ENCODE peak calls at places on chromosomes 3 and 15, in seven cellular contexts. L is SK-N-SH, D is H1, O is endothelial cell of umbilical vein, Q is HepG2, B is K562, N is HCT116. Z is an unnamed sample. For H3K79me2, the result is how much of the 10 kb centered on the place peaks cover.

GRCh38 chr3:149894211-149894610 is 76.5 kb downstream of the PFN2 start:
- DNase-seq in O (no peak), N (no peak), L (no peak), D (no peak), Q (no peak), B (no peak), Z (no peak)

GRCh38 chr3:106212658-106213222 is 343.9 kb upstream of the CBLB start:
- DNase-seq in L (no peak), O (no peak), B (no peak), D (no peak), N (no peak), Q (no peak), Z (no peak)

GRCh38 chr3:136630911-136631310 is 121.3 kb downstream of the STAG1 start:
- DNase-seq in B (no peak), N (no peak), L (no peak), Q (no peak), O (no peak), D (no peak), Z (no peak)

GRCh38 chr15:84819291-84819768 is 2.2 kb downstream of the ALPK3 start:
- DNase-seq in L (peak), D (no peak), O (peak), Q (peak), N (no peak), B (no peak), Z (no peak)

GRCh38 chr3:58175429-58176184 is 35.2 kb downstream of the DNASE1L3 start:
- DNase-seq in Q (peak), N (no peak), D (peak), B (no peak), L (no peak), O (peak), Z (no peak)

GRCh38 chr15:68584704-68585573 is 6.1 kb downstream of the CORO2B start:
- DNase-seq in Q (no peak), B (no peak), L (no peak), D (no peak), N (no peak), O (no peak), Z (no peak)

GRCh38 chr3:134660046-134660441 is 9.2 kb upstream of the KY start:
- DNase-seq in N (no peak), L (no peak), Q (no peak), O (no peak), D (no peak), B (no peak), Z (no peak)

GRCh38 chr3:194852836-194853508 is 167.3 kb downstream of the FAM43A start:
- DNase-seq in D (no peak), N (no peak), O (no peak), B (no peak), Q (no peak), L (no peak), Z (no peak)

GRCh38 chr15:27214032-27214431 is 243.1 kb downstream of the GABRG3 start:
- DNase-seq in N (no peak), O (no peak), B (no peak), Q (no peak), L (no peak), D (no peak), Z (no peak)

GRCh38 chr3:38121832-38122461 is 15.0 kb downstream of the ACAA1 start:
- DNase-seq in Q (no peak), D (no peak), O (no peak), N (no peak), L (no peak), B (no peak), Z (no peak)

GRCh38 chr3:132253262-132253878 is 63.8 kb upstream of the ACP3 start:
- DNase-seq in O (peak), Q (peak), D (no peak), N (peak), L (peak), B (peak), Z (no peak)

GRCh38 chr3:190041333-190042041 is 79.2 kb downstream of the P3H2 start:
- DNase-seq in O (no peak), B (no peak), N (no peak), L (no peak), D (no peak), Q (no peak), Z (peak)

GRCh38 chr15:41904487-41905359 is 10.9 kb upstream of the SPTBN5 start:
- DNase-seq in N (peak), B (peak), Q (peak), O (peak), L (peak), D (peak), Z (peak)

GRCh38 chr3:102035118-102035517 is 185.8 kb downstream of the NFKBIZ start:
- DNase-seq in L (no peak), N (no peak), O (no peak), D (no peak), Q (no peak), B (no peak), Z (no peak)

GRCh38 chr3:8733332-8734094 is at the start of gene CAV3:
- DNase-seq in Q (no peak), O (no peak), N (no peak), D (no peak), B (no peak), L (no peak), Z (no peak)

GRCh38 chr15:57406040-57406772 is 29.9 kb downstream of the CGNL1 start:
- DNase-seq in D (no peak), N (no peak), L (no peak), B (no peak), Q (peak), O (no peak), Z (no peak)

GRCh38 chr3:18114894-18115293 is 310.2 kb downstream of the SATB1 start:
- DNase-seq in Q (no peak), B (no peak), L (no peak), N (no peak), D (no peak), O (no peak), Z (no peak)

GRCh38 chr3:184082034-184082433 is 14.8 kb upstream of the HTR3E start:
- DNase-seq in B (no peak), O (no peak), N (no peak), Q (no peak), D (no peak), L (no peak), Z (no peak)

GRCh38 chr15:69976366-69976994 is 121.2 kb downstream of the TLE3 start:
- DNase-seq in D (peak), Q (peak), O (peak), N (no peak), B (peak), L (no peak), Z (no peak)

GRCh38 chr3:195352895-195353488 is 82.0 kb upstream of the XXYLT1 start:
- DNase-seq in D (no peak), B (no peak), Q (peak), O (no peak), L (no peak), N (peak), Z (no peak)

GRCh38 chr3:63654931-63655330 is 2.5 kb downstream of the SNTN start:
- DNase-seq in Q (no peak), D (no peak), B (no peak), O (no peak), N (no peak), L (no peak), Z (no peak)

GRCh38 chr3:142180761-142181362 is 31.5 kb upstream of the TFDP2 start:
- DNase-seq in B (peak), Q (peak), D (peak), L (peak), O (peak), N (peak), Z (no peak)

GRCh38 chr3:157201648-157202278 is 41.8 kb upstream of the CCNL1 start:
- DNase-seq in O (peak), N (peak), B (peak), Q (peak), L (peak), D (no peak), Z (no peak)

DNA sequence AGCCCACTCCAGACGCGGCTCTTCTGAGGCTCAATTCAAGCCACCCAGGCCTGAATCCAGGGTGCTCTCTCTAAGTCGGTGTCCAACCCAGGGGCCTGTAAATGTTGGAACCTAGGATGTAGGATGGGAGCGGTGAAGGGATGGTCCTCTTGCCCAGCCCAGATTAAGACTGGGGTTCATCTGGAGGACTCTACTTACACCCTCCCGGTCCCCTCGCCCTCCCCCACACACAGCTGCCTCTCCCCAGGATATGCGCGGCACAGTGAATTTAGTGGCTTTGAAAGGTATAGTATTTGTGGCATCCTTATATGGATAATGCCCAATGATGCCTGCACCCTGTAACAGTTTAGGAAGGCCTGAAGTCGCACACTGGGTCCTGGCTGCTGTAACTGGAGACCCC is 855 bp upstream of the FBN1 start:
- DNase-seq in O (no peak), Q (no peak), B (no peak), L (no peak), D (no peak), N (no peak), Z (no peak)
- H3K79me2 ChIP-seq in O (under half), Q (under half), B (under half), L (half or more), D (under half), N (under half), Z (under half)

GRCh38 chr3:12421132-12421531 is 63.1 kb upstream of the TSEN2 start:
- DNase-seq in B (no peak), N (no peak), Q (no peak), L (no peak), O (no peak), D (no peak), Z (no peak)

GRCh38 chr3:12423131-12423530 is 61.1 kb upstream of the TSEN2 start:
- DNase-seq in L (no peak), B (no peak), N (no peak), Q (no peak), D (no peak), O (no peak), Z (no peak)

GRCh38 chr3:12425850-12426579 is 58.3 kb upstream of the TSEN2 start:
- DNase-seq in D (peak), N (no peak), L (peak), O (no peak), B (no peak), Q (no peak), Z (no peak)

GRCh38 chr3:12424635-12425319 is 59.5 kb upstream of the TSEN2 start:
- DNase-seq in O (peak), D (peak), B (no peak), L (peak), N (no peak), Q (no peak), Z (no peak)

GRCh38 chr3:12423918-12424634 is 60.2 kb upstream of the TSEN2 start:
- DNase-seq in N (no peak), Q (no peak), L (peak), D (peak), B (no peak), O (peak), Z (no peak)
- TF ChIP-seq MAX in N (no peak), Q (no peak), L (no peak), D (no peak), B (no peak), O (no peak), Z (no peak)

GRCh38 chr3:172131746-172132145 is 92.4 kb downstream of the FNDC3B start:
- DNase-seq in Q (no peak), L (no peak), D (no peak), O (no peak), B (no peak), N (no peak), Z (no peak)
- H3K79me2 ChIP-seq in Q (half or more), L (half or more), D (under half), O (half or more), B (under half), N (under half), Z (under half)

GRCh38 chr15:72749700-72750099 is 33.9 kb downstream of the ADPGK start:
- DNase-seq in B (no peak), L (no peak), N (no peak), D (no peak), O (no peak), Q (no peak), Z (no peak)
- TF ChIP-seq MAX in B (no peak), L (no peak), N (no peak), D (no peak), O (no peak), Q (no peak), Z (no peak)